ENCODE peak calls at places on chromosome 12, in four cellular contexts. N, J, H and P are unnamed samples.

GRCh38 chr12:28650906-28651305 is 460.6 kb downstream of the CCDC91 start:
- DNase-seq in N (no peak), J (no peak), H (no peak), P (no peak)

GRCh38 chr12:85016423-85016822 is 19.7 kb downstream of the TSPAN19 start:
- DNase-seq in N (no peak), J (peak), H (peak), P (no peak)

GRCh38 chr12:98803468-98804209 is 158.5 kb downstream of the APAF1 start:
- DNase-seq in N (no peak), J (no peak), H (no peak), P (no peak)

GRCh38 chr12:54560374-54560858 is 11.0 kb downstream of the PDE1B start:
- DNase-seq in N (peak), J (peak), H (peak), P (no peak)

GRCh38 chr12:21613931-21614330 is 9.3 kb upstream of the GYS2 start:
- DNase-seq in N (no peak), J (no peak), H (no peak), P (no peak)

GRCh38 chr12:65845751-65846537 is 21.7 kb downstream of the HMGA2 start:
- DNase-seq in N (no peak), J (no peak), H (no peak), P (peak)

GRCh38 chr12:95416111-95416636 is 57.8 kb upstream of the METAP2 start:
- DNase-seq in N (no peak), J (no peak), H (no peak), P (peak)

GRCh38 chr12:96617178-96617577 is 127.8 kb downstream of the CFAP54 start:
- DNase-seq in N (no peak), J (no peak), H (no peak), P (peak)

GRCh38 chr12:104133861-104134260 is 4.1 kb downstream of the NFYB start:
- DNase-seq in N (no peak), J (no peak), H (no peak), P (no peak)

GRCh38 chr12:31524791-31525495 is 66.0 kb downstream of the DENND5B start:
- DNase-seq in N (no peak), J (no peak), H (no peak), P (no peak)

GRCh38 chr12:25436206-25436912 is 116.7 kb downstream of the LMNTD1 start:
- DNase-seq in N (no peak), J (no peak), H (peak), P (peak)

GRCh38 chr12:53596920-53597363 is 29.2 kb downstream of the ATF7 start:
- DNase-seq in N (no peak), J (no peak), H (peak), P (no peak)

GRCh38 chr12:89033062-89033461 is 319.2 kb downstream of the DUSP6 start:
- DNase-seq in N (no peak), J (no peak), H (no peak), P (no peak)

GRCh38 chr12:3746758-3747157 is 6.2 kb downstream of the CRACR2A start:
- DNase-seq in N (no peak), J (no peak), H (no peak), P (no peak)

GRCh38 chr12:15151141-15152091 is 69.8 kb downstream of the RERG start:
- DNase-seq in N (no peak), J (no peak), H (peak), P (peak)

GRCh38 chr12:132474237-132474741 is 15.7 kb upstream of the FBRSL1 start:
- DNase-seq in N (no peak), J (no peak), H (no peak), P (no peak)

GRCh38 chr12:69569236-69569635 is 16.0 kb upstream of the CCT2 start:
- DNase-seq in N (no peak), J (no peak), H (no peak), P (no peak)

GRCh38 chr12:85179680-85180300 is 100.2 kb upstream of the ALX1 start:
- DNase-seq in N (no peak), J (no peak), H (peak), P (no peak)

GRCh38 chr12:131795688-131796410 is 32.3 kb upstream of the MMP17 start:
- DNase-seq in N (peak), J (no peak), H (no peak), P (no peak)

GRCh38 chr12:130427381-130427887 is 89.7 kb downstream of the PIWIL1 start:
- DNase-seq in N (peak), J (no peak), H (no peak), P (no peak)

GRCh38 chr12:45703942-45704341 is 25.6 kb upstream of the ARID2 start:
- DNase-seq in N (no peak), J (no peak), H (no peak), P (no peak)

GRCh38 chr12:52865090-52865944 is 16.5 kb upstream of the KRT78 start:
- DNase-seq in N (peak), J (no peak), H (peak), P (peak)

GRCh38 chr12:105741786-105742566 is 396.8 kb downstream of the NUAK1 start:
- DNase-seq in N (no peak), J (no peak), H (peak), P (no peak)

GRCh38 chr12:12807970-12808702 is 5.0 kb upstream of the DDX47 start:
- DNase-seq in N (no peak), J (peak), H (no peak), P (no peak)

GRCh38 chr12:132604108-132605054 is 6.0 kb downstream of the LRCOL1 start:
- DNase-seq in N (no peak), J (no peak), H (no peak), P (peak)

GRCh38 chr12:109291531-109292341 is 17.3 kb downstream of the FOXN4 start:
- DNase-seq in N (no peak), J (no peak), H (no peak), P (peak)
- TF ChIP-seq CTCF in N (no peak), J (no peak), H (no peak), P (no peak)

GRCh38 chr12:56634242-56634836 is 4.2 kb upstream of the BAZ2A start:
- DNase-seq in N (peak), J (no peak), H (no peak), P (peak)

GRCh38 chr12:56634837-56635538 is 4.9 kb upstream of the BAZ2A start:
- DNase-seq in N (peak), J (peak), H (peak), P (peak)

GRCh38 chr12:56632701-56633464 is 2.8 kb upstream of the BAZ2A start:
- DNase-seq in N (no peak), J (no peak), H (no peak), P (no peak)

GRCh38 chr12:56631790-56632700 is 1.9 kb upstream of the BAZ2A start:
- DNase-seq in N (peak), J (peak), H (peak), P (peak)

DNA sequence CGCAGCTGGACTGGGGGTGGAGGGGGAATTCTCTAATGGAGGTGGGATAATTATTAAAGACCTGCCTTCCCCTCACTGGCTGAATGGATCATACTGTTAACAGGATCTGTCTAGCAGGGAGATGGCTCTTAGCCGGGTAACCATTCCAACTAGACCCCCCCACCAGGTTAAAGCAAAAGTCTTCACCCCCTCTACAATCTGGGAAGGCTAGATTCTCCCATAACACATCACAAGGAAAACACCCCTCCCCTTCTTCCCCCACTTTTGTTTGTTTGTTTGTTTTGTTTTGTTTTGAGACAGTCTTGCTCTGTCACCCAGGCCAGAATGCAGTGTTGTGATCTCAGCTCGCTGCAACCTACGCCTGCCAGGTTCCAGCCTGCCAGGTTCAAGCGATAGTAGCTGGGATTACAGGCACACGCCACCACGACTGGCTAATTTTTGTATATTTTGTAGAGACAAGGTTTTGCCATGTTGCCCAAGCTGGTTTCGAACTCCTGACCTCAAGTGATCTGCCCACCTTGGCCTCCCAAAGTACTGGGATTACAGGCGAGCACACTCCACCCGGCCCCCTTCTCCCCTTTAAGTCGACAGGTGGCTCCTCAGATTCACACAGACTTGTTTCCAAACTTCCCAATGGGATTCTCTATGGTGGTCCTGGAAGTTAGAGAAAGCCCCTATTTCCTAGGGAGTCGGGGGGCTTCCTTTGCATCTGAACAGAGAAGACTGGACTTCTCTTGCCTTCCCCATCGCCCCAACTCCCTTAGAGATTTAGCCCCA is 3.5 kb upstream of the BAZ2A start:
- DNase-seq in N (no peak), J (no peak), H (no peak), P (peak)
- H3K4me3 ChIP-seq in N (peak), J (peak), H (peak), P (peak)

GRCh38 chr12:5493018-5493417 is 61.1 kb downstream of the NTF3 start:
- DNase-seq in N (no peak), J (no peak), H (no peak), P (peak)
- TF ChIP-seq CTCF in N (no peak), J (no peak), H (no peak), P (peak)

GRCh38 chr12:38138225-38139221 is 178.1 kb upstream of the ALG10B start:
- DNase-seq in N (peak), J (peak), H (peak), P (peak)
- H3K4me3 ChIP-seq in N (peak), J (peak), H (peak), P (no peak)

GRCh38 chr12:39803151-39803550 is 183.5 kb upstream of the ABCD2 start:
- DNase-seq in N (no peak), J (no peak), H (no peak), P (no peak)

GRCh38 chr12:39805651-39806050 is 186.0 kb upstream of the ABCD2 start:
- DNase-seq in N (no peak), J (no peak), H (no peak), P (no peak)

GRCh38 chr12:39804479-39805241 is 185.1 kb upstream of the ABCD2 start:
- DNase-seq in N (no peak), J (no peak), H (no peak), P (no peak)

GRCh38 chr12:39807043-39807442 is 187.4 kb upstream of the ABCD2 start:
- DNase-seq in N (no peak), J (no peak), H (peak), P (peak)
- TF ChIP-seq CTCF in N (peak), J (no peak), H (peak), P (peak)

GRCh38 chr12:108664338-108665258 is 30.9 kb upstream of the SELPLG start:
- DNase-seq in N (peak), J (peak), H (peak), P (peak)

GRCh38 chr12:108668532-108668931 is 34.8 kb upstream of the SELPLG start:
- DNase-seq in N (no peak), J (no peak), H (no peak), P (no peak)

GRCh38 chr12:108667349-108667748 is 33.7 kb upstream of the SELPLG start:
- DNase-seq in N (no peak), J (no peak), H (no peak), P (no peak)

GRCh38 chr12:108665608-108666202 is 32.0 kb upstream of the SELPLG start:
- DNase-seq in N (no peak), J (no peak), H (no peak), P (no peak)

GRCh38 chr12:108666326-108666995 is 32.8 kb upstream of the SELPLG start:
- DNase-seq in N (no peak), J (peak), H (no peak), P (peak)
- H3K4me3 ChIP-seq in N (no peak), J (no peak), H (no peak), P (no peak)

DNA sequence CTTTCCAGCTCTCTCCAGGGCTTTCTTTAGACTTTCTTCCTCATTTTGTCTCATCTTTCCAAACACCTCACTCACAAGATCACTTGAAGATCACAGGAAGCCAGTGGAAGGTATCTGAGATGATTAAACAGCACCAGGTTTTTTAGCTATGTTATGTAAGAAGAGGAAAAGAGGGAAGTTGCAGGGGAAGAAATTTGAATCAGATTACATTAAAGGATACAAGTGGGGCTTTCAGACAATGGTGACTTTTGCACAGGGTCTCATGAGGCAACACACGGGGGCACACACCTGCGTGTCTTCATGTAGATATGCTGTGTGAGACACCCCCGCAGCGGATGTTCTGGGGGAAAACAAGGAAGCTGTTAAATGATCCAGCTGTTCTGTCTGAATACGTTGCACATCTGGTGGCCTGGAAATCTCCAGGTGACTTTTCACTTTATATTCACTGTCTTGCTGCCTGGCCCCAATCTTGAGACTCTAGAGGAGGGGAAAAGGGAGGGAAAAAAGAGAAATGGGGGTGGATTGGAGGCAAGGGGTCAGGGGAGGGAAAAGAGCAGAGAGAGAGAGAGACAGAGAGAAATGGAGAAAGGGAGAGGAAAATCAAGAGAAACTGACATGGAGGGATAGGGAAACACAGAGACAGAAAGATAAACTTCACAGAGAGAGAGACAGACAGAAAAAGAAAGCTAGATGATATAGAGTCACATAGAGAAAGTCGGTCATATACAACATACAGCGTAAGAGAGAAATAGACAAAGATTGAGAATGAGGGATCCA is 36.3 kb upstream of the PPP1CC start:
- DNase-seq in N (no peak), J (no peak), H (no peak), P (no peak)
- TF ChIP-seq CTCF in N (no peak), J (no peak), H (no peak), P (no peak)

GRCh38 chr12:121921106-121921505 is 2.7 kb downstream of the CFAP251 start:
- DNase-seq in N (no peak), J (no peak), H (no peak), P (no peak)

GRCh38 chr12:121916719-121917118 is 1.7 kb upstream of the CFAP251 start:
- DNase-seq in N (no peak), J (no peak), H (no peak), P (peak)

GRCh38 chr12:121915841-121916321 is 2.5 kb upstream of the CFAP251 start:
- DNase-seq in N (no peak), J (no peak), H (no peak), P (no peak)

GRCh38 chr12:121917950-121918678 is at the start of gene CFAP251:
- DNase-seq in N (peak), J (peak), H (peak), P (peak)

GRCh38 chr12:121918679-121919038 is 267 bp downstream of the CFAP251 start:
- DNase-seq in N (no peak), J (no peak), H (no peak), P (no peak)
- H3K4me3 ChIP-seq in N (peak), J (peak), H (peak), P (peak)